ENCODE peak calls at places on chromosomes 13 and 19, in eight cellular contexts. V is AG10803, F is suprapubic skin, H is NB4, K is HL-60, S is right atrium auricular region, Y is B cell, I is dorsolateral prefrontal cortex. M is an unnamed sample.

GRCh38 chr13:48074006-48074405 is 20.9 kb downstream of the MED4 start:
- DNase-seq in F (no peak), S (no peak), H (no peak), K (no peak), I (no peak), V (no peak), Y (no peak), M (no peak)

GRCh38 chr19:18746393-18747167 is 44.5 kb downstream of the COMP start:
- DNase-seq in I (no peak), V (no peak), S (no peak), Y (no peak), H (no peak), K (no peak), F (no peak), M (no peak)

GRCh38 chr19:33193864-33194362 is at the start of gene LRP3:
- DNase-seq in Y (no peak), I (peak; percentile 59), H (peak; percentile 72), K (no peak), F (no peak), S (no peak), V (peak; percentile 20), M (no peak)

GRCh38 chr19:23917856-23918255 is 3.2 kb downstream of the ZNF726 start:
- DNase-seq in Y (no peak), F (no peak), K (no peak), I (no peak), H (no peak), V (no peak), S (no peak), M (no peak)

GRCh38 chr13:102091231-102091630 is 310.6 kb downstream of the FGF14 start:
- DNase-seq in K (no peak), I (no peak), S (no peak), H (peak; percentile 18), Y (no peak), V (no peak), F (no peak), M (no peak)

GRCh38 chr19:36110487-36111199 is at the start of gene OVOL3:
- DNase-seq in I (no peak), F (no peak), V (no peak), K (no peak), H (no peak), Y (no peak), S (no peak), M (no peak)

GRCh38 chr13:82772802-82773201 is 1109.5 kb downstream of the SLITRK1 start:
- DNase-seq in S (no peak), F (no peak), I (no peak), V (peak; percentile 9), Y (no peak), H (no peak), K (no peak), M (no peak)

GRCh38 chr13:20716951-20717350 is 13.5 kb downstream of the IL17D start:
- DNase-seq in S (no peak), K (no peak), I (peak; percentile 71), F (no peak), V (no peak), H (no peak), Y (no peak), M (no peak)

GRCh38 chr19:40443131-40443929 is 805 bp downstream of the SERTAD3 start:
- DNase-seq in Y (peak; percentile 98), F (peak; percentile 100), V (peak; percentile 100), I (peak; percentile 98), S (peak; percentile 100), K (peak; percentile 98), H (peak; percentile 98), M (peak; percentile 100)

GRCh38 chr19:18980432-18981020 is 39.5 kb upstream of the HOMER3 start:
- DNase-seq in Y (no peak), I (no peak), V (no peak), K (no peak), H (no peak), F (no peak), S (no peak), M (no peak)

GRCh38 chr19:6412111-6412999 is 12.3 kb downstream of the KHSRP start:
- DNase-seq in S (no peak), H (peak; percentile 40), F (no peak), Y (peak; percentile 56), V (no peak), I (no peak), K (no peak), M (no peak)

GRCh38 chr19:3538965-3539742 is at the start of gene TEKTIP1:
- DNase-seq in F (no peak), Y (no peak), V (no peak), K (no peak), I (no peak), S (no peak), H (no peak), M (no peak)

GRCh38 chr19:2261438-2262172 is 5.4 kb upstream of the JSRP1 start:
- DNase-seq in Y (no peak), S (no peak), H (peak; percentile 64), F (no peak), V (no peak), K (no peak), I (no peak), M (no peak)

GRCh38 chr19:33689886-33690285 is 68.1 kb downstream of the CHST8 start:
- DNase-seq in K (no peak), V (no peak), I (no peak), S (no peak), Y (no peak), F (peak; percentile 38), H (no peak), M (no peak)

GRCh38 chr19:2269244-2270156 is 12.5 kb downstream of the PEAK3 start:
- DNase-seq in Y (peak; percentile 99), H (peak; percentile 91), K (peak; percentile 93), S (peak; percentile 98), I (peak; percentile 99), V (peak; percentile 96), F (peak; percentile 99), M (peak; percentile 98)

GRCh38 chr13:46934749-46935148 is 37.9 kb upstream of the HTR2A start:
- DNase-seq in I (no peak), Y (no peak), S (no peak), K (peak; percentile 1), F (no peak), H (peak; percentile 8), V (no peak), M (no peak)

GRCh38 chr19:41306394-41306793 is 3.6 kb upstream of the CCDC97 start:
- DNase-seq in S (no peak), H (no peak), Y (no peak), I (no peak), V (no peak), K (no peak), F (no peak), M (no peak)

GRCh38 chr13:84207509-84207908 is 325.2 kb upstream of the SLITRK1 start:
- DNase-seq in F (no peak), V (no peak), S (no peak), H (no peak), K (no peak), Y (no peak), I (no peak), M (no peak)
- TF ChIP-seq CTCF in F (no peak), V (no peak), S (no peak), H (no peak), K (no peak), Y (no peak), I (no peak), M (no peak)

DNA sequence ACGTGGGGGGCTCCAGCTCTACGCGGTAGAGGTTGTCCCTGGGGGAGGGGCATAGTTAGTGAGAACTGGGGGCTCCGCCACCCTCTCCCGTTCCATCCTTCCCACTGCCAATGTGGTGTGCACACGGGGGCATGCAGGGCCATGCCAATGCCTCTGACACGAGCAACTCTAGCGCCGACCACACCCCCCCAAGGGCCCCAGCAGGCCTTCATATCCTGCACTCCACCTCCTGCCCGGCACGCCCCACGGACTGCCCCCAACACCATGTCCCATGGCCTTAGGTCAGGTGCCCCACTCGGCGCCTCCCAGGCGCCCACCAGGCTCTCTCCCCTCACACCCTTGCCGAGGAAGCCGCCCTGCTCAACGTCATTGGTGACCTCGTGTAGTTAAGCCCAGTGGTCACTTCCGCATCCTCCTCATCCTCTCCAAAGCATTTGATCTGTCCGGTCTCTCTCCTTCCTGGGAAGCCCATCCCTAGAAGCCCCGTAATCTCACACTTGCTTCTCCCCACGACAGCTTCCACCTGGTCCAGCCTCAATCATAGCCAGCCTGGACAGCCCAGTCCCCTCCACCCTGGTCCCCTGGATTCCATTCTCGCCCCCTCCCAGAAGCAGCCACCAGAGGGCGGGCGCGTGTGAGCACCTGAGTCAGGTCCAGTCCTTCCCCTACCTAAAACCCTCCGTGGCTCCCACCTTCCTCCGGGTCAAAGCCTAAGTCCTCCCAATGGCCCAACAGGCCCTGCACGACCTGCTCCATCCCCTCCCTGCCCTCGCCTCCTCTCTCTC is 2.1 kb downstream of the SEMA6B start:
- DNase-seq in K (no peak), Y (no peak), V (no peak), F (no peak), H (no peak), S (no peak), I (no peak), M (no peak)
- TF ChIP-seq CTCF in K (peak; percentile 12), Y (no peak), V (no peak), F (no peak), H (peak; percentile 61), S (no peak), I (no peak), M (no peak)

GRCh38 chr13:81480634-81481033 is 1139.7 kb upstream of the SPRY2 start:
- DNase-seq in V (no peak), S (no peak), H (no peak), Y (no peak), K (no peak), F (no peak), I (no peak), M (no peak)
- TF ChIP-seq CTCF in V (no peak), S (no peak), H (no peak), Y (no peak), K (no peak), F (no peak), I (no peak), M (no peak)

GRCh38 chr19:31235806-31236205 is 113.4 kb downstream of the TSHZ3 start:
- DNase-seq in K (no peak), S (no peak), H (no peak), I (no peak), F (no peak), V (no peak), Y (no peak), M (no peak)

GRCh38 chr19:31231181-31231580 is 118.1 kb downstream of the TSHZ3 start:
- DNase-seq in V (peak; percentile 33), Y (no peak), S (no peak), F (no peak), K (no peak), H (no peak), I (no peak), M (no peak)

GRCh38 chr19:31233288-31233687 is 115.9 kb downstream of the TSHZ3 start:
- DNase-seq in H (no peak), F (no peak), K (no peak), V (no peak), I (no peak), S (no peak), Y (no peak), M (no peak)

GRCh38 chr19:31232871-31233270 is 116.4 kb downstream of the TSHZ3 start:
- DNase-seq in K (no peak), S (no peak), H (no peak), V (peak; percentile 97), F (no peak), Y (no peak), I (no peak), M (no peak)

DNA sequence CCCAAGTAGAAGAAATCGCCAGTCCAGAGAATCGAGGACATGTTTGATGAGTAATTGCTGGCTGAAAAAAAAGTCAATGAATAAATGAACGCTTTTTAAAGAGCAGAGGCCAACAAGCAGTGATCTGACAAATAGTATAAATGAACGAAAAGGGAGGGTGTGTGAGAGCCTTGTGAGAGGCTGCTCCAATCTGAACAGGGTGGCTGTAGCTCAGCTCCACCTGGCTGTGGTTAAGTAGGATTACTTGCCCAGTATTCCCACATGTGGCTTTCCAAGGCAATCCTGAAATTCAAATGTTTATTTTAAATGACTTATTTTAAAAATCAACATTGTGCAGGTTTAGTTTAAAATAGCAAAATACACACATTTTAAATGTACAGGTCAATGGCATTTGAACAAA is 117.0 kb downstream of the TSHZ3 start:
- DNase-seq in V (peak; percentile 48), I (no peak), H (no peak), S (no peak), Y (no peak), K (no peak), F (no peak), M (no peak)
- TF ChIP-seq CTCF in V (no peak), I (no peak), H (no peak), S (no peak), Y (no peak), K (no peak), F (no peak), M (no peak)